ENCODE peak calls at places on chromosome 1, in four cellular contexts. One of them, this sample, is unnamed.

GRCh38 chr1:230747886-230748800 is 955 bp downstream of the CAPN9 start:
- DNase-seq in SK-N-SH: no peak
- DNase-seq in HCT116: no peak
- DNase-seq in GM23338: no peak
- DNase-seq in this sample: no peak

GRCh38 chr1:56064705-56065104 is 514.7 kb downstream of the PLPP3 start:
- DNase-seq in GM23338: no peak
- DNase-seq in SK-N-SH: no peak
- DNase-seq in HCT116: peak
- DNase-seq in this sample: no peak

GRCh38 chr1:94048413-94049164 is 72.4 kb downstream of the ABCA4 start:
- DNase-seq in HCT116: no peak
- DNase-seq in GM23338: peak
- DNase-seq in SK-N-SH: no peak
- DNase-seq in this sample: no peak

GRCh38 chr1:10031461-10031860 is 1.3 kb upstream of the UBE4B start:
- DNase-seq in SK-N-SH: no peak
- DNase-seq in HCT116: no peak
- DNase-seq in GM23338: no peak
- DNase-seq in this sample: no peak

GRCh38 chr1:154191990-154192450 is at the start of gene TPM3:
- DNase-seq in GM23338: no peak
- DNase-seq in HCT116: no peak
- DNase-seq in SK-N-SH: no peak
- DNase-seq in this sample: peak

GRCh38 chr1:67921725-67922489 is 88.6 kb upstream of the GNG12 start:
- DNase-seq in SK-N-SH: no peak
- DNase-seq in GM23338: no peak
- DNase-seq in HCT116: no peak
- DNase-seq in this sample: no peak

GRCh38 chr1:11301593-11301992 is 28.6 kb downstream of the UBIAD1 start:
- DNase-seq in HCT116: no peak
- DNase-seq in SK-N-SH: peak
- DNase-seq in GM23338: no peak
- DNase-seq in this sample: no peak

GRCh38 chr1:27979151-27979858 is 19.5 kb downstream of the XKR8 start:
- DNase-seq in GM23338: peak
- DNase-seq in HCT116: peak
- DNase-seq in SK-N-SH: no peak
- DNase-seq in this sample: peak

GRCh38 chr1:172118618-172119017 is 277.3 kb downstream of the DNM3 start:
- DNase-seq in GM23338: no peak
- DNase-seq in SK-N-SH: no peak
- DNase-seq in HCT116: no peak
- DNase-seq in this sample: no peak

DNA sequence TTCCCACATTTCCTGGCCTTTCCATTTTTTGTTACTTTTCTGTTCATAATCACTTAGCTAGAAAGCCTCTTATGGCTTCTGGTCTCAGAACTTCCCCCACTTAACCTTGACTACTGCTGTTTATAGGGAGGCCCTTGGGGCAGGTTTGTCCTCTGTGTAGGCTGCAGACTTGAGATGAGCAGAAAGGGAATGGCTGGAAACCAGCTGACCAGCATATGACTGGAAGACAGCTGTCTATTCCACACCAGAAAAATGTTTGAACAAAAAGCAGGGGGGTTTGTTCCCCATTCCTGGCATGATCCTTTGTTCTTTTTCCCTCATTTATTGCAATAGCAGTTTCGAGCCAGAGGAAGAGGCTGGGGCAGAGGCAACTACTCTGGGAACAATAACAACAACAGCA is 4.9 kb upstream of the SH3D21 start:
- DNase-seq in GM23338: no peak
- DNase-seq in SK-N-SH: no peak
- DNase-seq in HCT116: no peak
- DNase-seq in this sample: no peak
- H3K27ac ChIP-seq in GM23338: no peak
- H3K27ac ChIP-seq in SK-N-SH: peak
- H3K27ac ChIP-seq in HCT116: no peak
- H3K27ac ChIP-seq in this sample: no peak

DNA sequence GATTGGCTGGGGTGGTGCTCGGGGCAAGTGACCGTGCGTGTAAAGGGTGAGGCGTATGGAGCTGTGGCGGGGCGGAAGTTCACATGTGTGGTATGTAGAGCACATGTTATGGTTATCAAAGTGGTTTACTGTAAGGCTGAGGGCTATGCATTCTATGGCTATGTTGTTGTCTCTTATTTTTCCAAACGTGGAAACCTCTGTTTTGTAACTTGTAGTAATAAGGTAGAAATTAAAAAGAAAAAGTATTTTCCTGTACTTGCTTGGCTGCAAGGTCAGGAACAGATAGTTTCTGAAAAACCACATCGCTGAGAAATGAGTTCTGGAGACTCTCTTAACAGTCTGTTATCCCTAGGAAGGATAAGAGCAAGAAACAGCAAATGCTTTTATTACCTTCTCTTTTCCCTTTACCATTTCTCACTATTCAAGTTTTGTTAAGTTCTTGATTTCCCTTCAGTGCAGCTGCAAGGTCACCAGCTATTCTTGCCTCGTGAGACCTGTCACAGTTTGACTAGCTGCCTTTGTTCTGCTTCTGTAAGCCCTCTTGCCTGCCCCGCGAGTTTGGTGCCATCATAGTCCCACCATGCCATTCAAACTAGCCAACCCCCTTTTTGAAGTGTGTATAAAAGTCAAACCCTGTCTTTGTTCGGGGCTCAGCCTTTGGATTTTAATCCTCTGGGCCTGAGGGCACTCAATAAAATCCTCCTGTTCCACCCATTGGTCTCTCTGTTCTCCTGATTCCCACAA is 9.5 kb downstream of the RNU1-2 start:
- DNase-seq in HCT116: peak
- DNase-seq in GM23338: peak
- DNase-seq in SK-N-SH: no peak
- DNase-seq in this sample: no peak
- TF ChIP-seq REST in HCT116: no peak
- TF ChIP-seq REST in GM23338: no peak
- TF ChIP-seq REST in SK-N-SH: peak
- TF ChIP-seq REST in this sample: no peak

DNA sequence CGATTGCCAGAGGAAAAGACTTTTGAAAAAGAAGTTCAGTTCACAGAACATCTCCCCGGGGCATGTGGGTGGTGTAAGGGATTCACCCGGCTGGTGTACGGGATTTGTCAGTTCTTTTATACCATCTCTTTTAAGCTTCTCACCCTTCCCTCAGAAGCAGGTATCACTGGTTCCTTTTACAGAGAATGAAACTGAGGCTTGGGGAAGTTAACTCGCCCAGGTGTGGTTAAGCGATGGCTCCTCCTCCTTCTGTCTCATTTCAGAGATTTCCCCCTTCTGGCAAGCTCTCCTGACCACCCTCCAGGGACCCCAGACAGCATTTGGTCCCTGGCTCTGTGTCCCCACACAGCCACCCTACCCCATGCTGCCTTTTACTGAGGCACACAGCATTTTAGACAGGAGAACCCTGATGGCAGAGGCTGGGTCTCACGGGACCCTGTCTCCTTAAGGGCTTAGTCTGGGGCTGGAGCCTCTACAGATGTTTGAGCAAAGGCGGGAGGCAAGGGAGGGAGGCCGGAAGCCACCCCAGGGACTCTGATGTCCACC is 2.8 kb upstream of the ECE1 start:
- DNase-seq in HCT116: no peak
- DNase-seq in GM23338: no peak
- DNase-seq in SK-N-SH: no peak
- DNase-seq in this sample: no peak
- H3K4me3 ChIP-seq in HCT116: no peak
- H3K4me3 ChIP-seq in GM23338: no peak
- H3K4me3 ChIP-seq in SK-N-SH: no peak
- H3K4me3 ChIP-seq in this sample: no peak

GRCh38 chr1:204960306-204960984 is 82.6 kb upstream of the CNTN2 start:
- DNase-seq in HCT116: no peak
- DNase-seq in GM23338: no peak
- DNase-seq in SK-N-SH: no peak
- DNase-seq in this sample: no peak

GRCh38 chr1:204961765-204962419 is 81.1 kb upstream of the CNTN2 start:
- DNase-seq in SK-N-SH: no peak
- DNase-seq in HCT116: no peak
- DNase-seq in GM23338: peak
- DNase-seq in this sample: no peak

GRCh38 chr1:204959836-204960235 is 83.2 kb upstream of the CNTN2 start:
- DNase-seq in HCT116: no peak
- DNase-seq in GM23338: no peak
- DNase-seq in SK-N-SH: no peak
- DNase-seq in this sample: no peak

GRCh38 chr1:204959374-204959773 is 83.6 kb upstream of the CNTN2 start:
- DNase-seq in GM23338: no peak
- DNase-seq in SK-N-SH: no peak
- DNase-seq in HCT116: no peak
- DNase-seq in this sample: no peak

DNA sequence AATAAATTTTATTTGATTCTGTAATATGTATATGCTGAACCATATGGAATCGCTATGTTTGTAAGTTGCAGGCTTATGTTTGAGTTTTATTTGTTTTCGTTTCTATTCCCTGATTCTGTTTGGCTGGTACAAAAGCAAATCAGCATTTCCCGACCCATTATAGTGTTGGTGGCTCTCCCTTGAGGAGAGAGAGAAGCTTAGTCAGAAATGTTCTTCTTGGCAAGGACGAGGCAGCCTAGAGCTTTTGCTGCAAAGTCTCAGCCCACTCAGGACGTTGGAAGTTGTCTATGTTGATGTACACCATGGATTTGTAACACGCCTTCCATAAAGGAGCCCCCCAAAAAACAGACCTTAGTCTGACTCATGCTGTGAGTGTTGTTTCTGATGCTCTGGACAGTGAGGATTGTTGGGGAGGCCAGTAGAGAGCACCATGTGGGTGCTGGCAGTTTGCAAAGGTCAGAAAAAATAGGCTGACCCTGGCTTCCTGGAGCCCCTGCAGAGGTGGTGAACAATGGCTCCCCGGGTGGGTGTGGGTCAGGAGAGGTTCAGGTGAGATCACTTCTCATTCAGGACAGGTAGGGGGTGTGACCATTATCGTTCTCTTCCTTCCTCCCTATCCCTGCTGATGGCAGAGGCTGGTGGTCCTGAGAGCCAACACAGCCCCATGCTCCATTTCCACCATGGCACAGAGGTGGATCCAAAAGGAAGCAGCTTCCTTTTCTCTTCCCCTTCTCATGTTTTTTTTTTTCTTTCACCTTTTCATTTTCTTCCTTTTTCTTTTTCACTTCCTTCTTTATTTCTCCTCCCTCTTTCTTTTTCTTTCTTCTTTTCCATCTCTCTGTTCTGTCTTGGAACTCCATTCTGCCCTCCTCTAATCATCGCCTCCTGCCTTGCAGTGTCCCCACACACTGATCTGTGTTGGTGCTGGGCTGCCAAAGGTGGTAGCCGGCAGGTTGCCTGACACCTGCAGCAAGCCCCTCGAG is 84.4 kb upstream of the CNTN2 start:
- DNase-seq in SK-N-SH: no peak
- DNase-seq in GM23338: no peak
- DNase-seq in HCT116: no peak
- DNase-seq in this sample: no peak
- H3K27ac ChIP-seq in SK-N-SH: no peak
- H3K27ac ChIP-seq in GM23338: no peak
- H3K27ac ChIP-seq in HCT116: no peak
- H3K27ac ChIP-seq in this sample: no peak

DNA sequence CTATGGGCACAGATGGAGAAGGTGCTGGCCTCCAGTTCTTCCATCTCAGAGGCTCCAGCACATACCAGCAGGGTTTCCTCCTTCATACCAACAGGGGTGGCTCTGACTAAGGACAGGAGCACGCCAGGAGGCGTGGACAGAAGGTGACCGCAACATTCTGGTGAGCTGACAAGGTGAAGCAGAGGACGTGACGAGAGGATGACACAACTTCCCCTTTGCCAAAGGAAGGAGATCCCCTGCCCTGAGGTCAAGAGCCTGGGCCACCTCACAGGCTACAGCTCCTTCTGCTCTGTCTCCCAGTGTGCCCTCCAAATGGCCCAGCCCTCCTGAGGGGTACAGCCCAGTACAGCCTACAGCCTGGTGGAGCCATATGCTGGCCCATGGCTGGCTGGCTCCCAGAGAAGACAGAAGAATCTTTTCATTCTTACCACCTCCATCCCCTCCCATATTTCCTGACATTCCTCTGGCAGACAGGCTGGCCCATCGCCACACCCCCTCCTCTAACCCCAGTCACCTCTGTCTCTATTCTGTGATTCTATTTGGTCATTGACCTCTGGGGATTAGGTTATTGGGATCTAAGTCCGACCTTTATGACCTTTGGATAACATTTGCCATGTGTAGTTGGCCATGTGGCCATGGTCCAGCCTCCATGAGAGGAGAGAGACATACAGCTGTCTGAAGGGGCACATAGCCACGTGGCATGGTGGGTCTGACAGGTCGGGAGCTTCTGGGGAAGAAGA is 5.1 kb upstream of the LAMB3 start:
- DNase-seq in GM23338: no peak
- DNase-seq in HCT116: peak
- DNase-seq in SK-N-SH: no peak
- DNase-seq in this sample: peak
- TF ChIP-seq REST in GM23338: no peak
- TF ChIP-seq REST in HCT116: no peak
- TF ChIP-seq REST in SK-N-SH: no peak
- TF ChIP-seq REST in this sample: no peak

This sample was measured in HL-60.